ENCODE peak calls at places on chromosomes 16 and 17, in nine cellular contexts. One of them, this sample, is unnamed.

GRCh38 chr16:17334096-17334495 is 136.7 kb downstream of the XYLT1 start:
- DNase-seq in AG10803: peak
- DNase-seq in heart right ventricle: no peak
- DNase-seq in NCI-H69: no peak
- DNase-seq in SHP77: no peak
- DNase-seq in RWPE1: peak
- DNase-seq in cerebellar cortex: no peak
- DNase-seq in hippocampal formation: no peak
- DNase-seq in IMR-90: peak
- DNase-seq in this sample: no peak

GRCh38 chr16:73277066-73277465 is 229.1 kb upstream of the ZFHX3 start:
- DNase-seq in cerebellar cortex: no peak
- DNase-seq in heart right ventricle: no peak
- DNase-seq in IMR-90: no peak
- DNase-seq in RWPE1: no peak
- DNase-seq in SHP77: no peak
- DNase-seq in NCI-H69: no peak
- DNase-seq in hippocampal formation: no peak
- DNase-seq in AG10803: no peak
- DNase-seq in this sample: no peak

GRCh38 chr17:65103896-65104295 is 33.3 kb upstream of the RGS9 start:
- DNase-seq in SHP77: no peak
- DNase-seq in hippocampal formation: no peak
- DNase-seq in NCI-H69: peak
- DNase-seq in IMR-90: peak
- DNase-seq in heart right ventricle: no peak
- DNase-seq in cerebellar cortex: peak
- DNase-seq in RWPE1: no peak
- DNase-seq in AG10803: no peak
- DNase-seq in this sample: no peak

GRCh38 chr17:876272-876671 is 94.1 kb downstream of the MRM3 start:
- DNase-seq in RWPE1: no peak
- DNase-seq in hippocampal formation: no peak
- DNase-seq in NCI-H69: no peak
- DNase-seq in heart right ventricle: no peak
- DNase-seq in IMR-90: no peak
- DNase-seq in cerebellar cortex: no peak
- DNase-seq in AG10803: no peak
- DNase-seq in SHP77: no peak
- DNase-seq in this sample: no peak

GRCh38 chr17:61862105-61862574 is 1.2 kb downstream of the BRIP1 start:
- DNase-seq in hippocampal formation: no peak
- DNase-seq in cerebellar cortex: no peak
- DNase-seq in RWPE1: peak
- DNase-seq in AG10803: peak
- DNase-seq in IMR-90: peak
- DNase-seq in heart right ventricle: no peak
- DNase-seq in NCI-H69: peak
- DNase-seq in SHP77: no peak
- DNase-seq in this sample: no peak

GRCh38 chr16:50602531-50603205 is 54.5 kb downstream of the NKD1 start:
- DNase-seq in NCI-H69: no peak
- DNase-seq in heart right ventricle: no peak
- DNase-seq in SHP77: no peak
- DNase-seq in hippocampal formation: no peak
- DNase-seq in IMR-90: no peak
- DNase-seq in AG10803: no peak
- DNase-seq in RWPE1: peak
- DNase-seq in cerebellar cortex: peak
- DNase-seq in this sample: no peak

GRCh38 chr17:40903129-40903847 is 18.2 kb upstream of the KRT20 start:
- DNase-seq in IMR-90: peak
- DNase-seq in heart right ventricle: no peak
- DNase-seq in NCI-H69: peak
- DNase-seq in RWPE1: peak
- DNase-seq in SHP77: no peak
- DNase-seq in AG10803: peak
- DNase-seq in cerebellar cortex: no peak
- DNase-seq in hippocampal formation: no peak
- DNase-seq in this sample: no peak

GRCh38 chr17:28974451-28974850 is 23.1 kb upstream of the PHF12 start:
- DNase-seq in AG10803: no peak
- DNase-seq in NCI-H69: no peak
- DNase-seq in RWPE1: no peak
- DNase-seq in cerebellar cortex: peak
- DNase-seq in SHP77: no peak
- DNase-seq in hippocampal formation: no peak
- DNase-seq in IMR-90: no peak
- DNase-seq in heart right ventricle: peak
- DNase-seq in this sample: no peak

GRCh38 chr17:17833664-17834357 is 3.0 kb downstream of the SREBF1 start:
- DNase-seq in NCI-H69: no peak
- DNase-seq in SHP77: no peak
- DNase-seq in RWPE1: no peak
- DNase-seq in hippocampal formation: no peak
- DNase-seq in cerebellar cortex: no peak
- DNase-seq in IMR-90: no peak
- DNase-seq in heart right ventricle: no peak
- DNase-seq in AG10803: no peak
- DNase-seq in this sample: no peak

GRCh38 chr17:32191306-32191705 is 49.0 kb downstream of the RHOT1 start:
- DNase-seq in IMR-90: peak
- DNase-seq in cerebellar cortex: no peak
- DNase-seq in RWPE1: no peak
- DNase-seq in heart right ventricle: no peak
- DNase-seq in hippocampal formation: no peak
- DNase-seq in SHP77: no peak
- DNase-seq in NCI-H69: no peak
- DNase-seq in AG10803: peak
- DNase-seq in this sample: no peak

GRCh38 chr16:55207679-55208294 is 116.2 kb upstream of the IRX6 start:
- DNase-seq in RWPE1: no peak
- DNase-seq in NCI-H69: no peak
- DNase-seq in AG10803: no peak
- DNase-seq in IMR-90: no peak
- DNase-seq in hippocampal formation: no peak
- DNase-seq in SHP77: no peak
- DNase-seq in cerebellar cortex: peak
- DNase-seq in heart right ventricle: no peak
- DNase-seq in this sample: no peak

GRCh38 chr17:33240397-33240796 is 52.7 kb downstream of the ASIC2 start:
- DNase-seq in RWPE1: no peak
- DNase-seq in heart right ventricle: no peak
- DNase-seq in NCI-H69: no peak
- DNase-seq in hippocampal formation: no peak
- DNase-seq in cerebellar cortex: no peak
- DNase-seq in SHP77: no peak
- DNase-seq in AG10803: no peak
- DNase-seq in IMR-90: no peak
- DNase-seq in this sample: no peak

GRCh38 chr17:5770556-5771270 is 186.4 kb upstream of the NLRP1 start:
- DNase-seq in NCI-H69: peak
- DNase-seq in AG10803: no peak
- DNase-seq in RWPE1: no peak
- DNase-seq in cerebellar cortex: no peak
- DNase-seq in IMR-90: no peak
- DNase-seq in heart right ventricle: no peak
- DNase-seq in hippocampal formation: no peak
- DNase-seq in SHP77: no peak
- DNase-seq in this sample: peak

GRCh38 chr16:81885976-81886586 is 107.0 kb downstream of the PLCG2 start:
- DNase-seq in AG10803: peak
- DNase-seq in heart right ventricle: no peak
- DNase-seq in hippocampal formation: no peak
- DNase-seq in cerebellar cortex: peak
- DNase-seq in NCI-H69: peak
- DNase-seq in IMR-90: peak
- DNase-seq in SHP77: peak
- DNase-seq in RWPE1: peak
- DNase-seq in this sample: peak

GRCh38 chr17:54982399-54982798 is 13.8 kb downstream of the STXBP4 start:
- DNase-seq in AG10803: no peak
- DNase-seq in heart right ventricle: no peak
- DNase-seq in cerebellar cortex: no peak
- DNase-seq in SHP77: no peak
- DNase-seq in RWPE1: no peak
- DNase-seq in NCI-H69: no peak
- DNase-seq in hippocampal formation: no peak
- DNase-seq in IMR-90: peak
- DNase-seq in this sample: no peak

GRCh38 chr17:42744283-42744805 is 496 bp downstream of the EZH1 start:
- DNase-seq in IMR-90: peak
- DNase-seq in SHP77: peak
- DNase-seq in hippocampal formation: no peak
- DNase-seq in heart right ventricle: peak
- DNase-seq in cerebellar cortex: peak
- DNase-seq in AG10803: peak
- DNase-seq in NCI-H69: peak
- DNase-seq in RWPE1: peak
- DNase-seq in this sample: no peak

GRCh38 chr17:73827627-73828241 is 183.5 kb upstream of the SDK2 start:
- DNase-seq in SHP77: no peak
- DNase-seq in AG10803: no peak
- DNase-seq in cerebellar cortex: no peak
- DNase-seq in IMR-90: no peak
- DNase-seq in heart right ventricle: peak
- DNase-seq in NCI-H69: peak
- DNase-seq in hippocampal formation: no peak
- DNase-seq in RWPE1: no peak
- DNase-seq in this sample: no peak

GRCh38 chr17:33927732-33928133 is 327.4 kb upstream of the CCL2 start:
- DNase-seq in hippocampal formation: no peak
- DNase-seq in heart right ventricle: no peak
- DNase-seq in RWPE1: peak
- DNase-seq in NCI-H69: peak
- DNase-seq in AG10803: no peak
- DNase-seq in cerebellar cortex: peak
- DNase-seq in IMR-90: peak
- DNase-seq in SHP77: no peak
- DNase-seq in this sample: no peak

GRCh38 chr17:72661093-72661944 is 431.2 kb downstream of the SLC39A11 start:
- DNase-seq in heart right ventricle: no peak
- DNase-seq in SHP77: peak
- DNase-seq in NCI-H69: peak
- DNase-seq in RWPE1: peak
- DNase-seq in IMR-90: no peak
- DNase-seq in AG10803: no peak
- DNase-seq in cerebellar cortex: no peak
- DNase-seq in hippocampal formation: no peak
- DNase-seq in this sample: no peak

GRCh38 chr17:60231234-60231633 is 81.5 kb downstream of the CA4 start:
- DNase-seq in IMR-90: peak
- DNase-seq in SHP77: peak
- DNase-seq in cerebellar cortex: peak
- DNase-seq in RWPE1: peak
- DNase-seq in AG10803: peak
- DNase-seq in heart right ventricle: no peak
- DNase-seq in NCI-H69: peak
- DNase-seq in hippocampal formation: peak
- DNase-seq in this sample: no peak

GRCh38 chr16:65120811-65121721 is 797 bp downstream of the CDH11 start:
- DNase-seq in RWPE1: no peak
- DNase-seq in AG10803: no peak
- DNase-seq in heart right ventricle: peak
- DNase-seq in hippocampal formation: no peak
- DNase-seq in NCI-H69: peak
- DNase-seq in IMR-90: peak
- DNase-seq in cerebellar cortex: no peak
- DNase-seq in SHP77: no peak
- DNase-seq in this sample: peak

GRCh38 chr17:15914400-15915165 is 30.3 kb upstream of the ADORA2B start:
- DNase-seq in NCI-H69: no peak
- DNase-seq in hippocampal formation: no peak
- DNase-seq in IMR-90: peak
- DNase-seq in RWPE1: no peak
- DNase-seq in AG10803: peak
- DNase-seq in heart right ventricle: no peak
- DNase-seq in cerebellar cortex: no peak
- DNase-seq in SHP77: no peak
- DNase-seq in this sample: no peak

GRCh38 chr17:21301593-21302550 is 17.4 kb downstream of the MAP2K3 start:
- DNase-seq in AG10803: no peak
- DNase-seq in SHP77: peak
- DNase-seq in RWPE1: no peak
- DNase-seq in IMR-90: no peak
- DNase-seq in hippocampal formation: no peak
- DNase-seq in cerebellar cortex: no peak
- DNase-seq in NCI-H69: no peak
- DNase-seq in heart right ventricle: no peak
- DNase-seq in this sample: no peak

GRCh38 chr16:85518398-85519049 is 94.6 kb upstream of the GSE1 start:
- DNase-seq in SHP77: no peak
- DNase-seq in IMR-90: no peak
- DNase-seq in AG10803: no peak
- DNase-seq in NCI-H69: no peak
- DNase-seq in RWPE1: no peak
- DNase-seq in cerebellar cortex: no peak
- DNase-seq in heart right ventricle: no peak
- DNase-seq in hippocampal formation: no peak
- DNase-seq in this sample: no peak

GRCh38 chr17:51442112-51442865 is 181.9 kb downstream of the UTP18 start:
- DNase-seq in SHP77: no peak
- DNase-seq in NCI-H69: no peak
- DNase-seq in IMR-90: no peak
- DNase-seq in hippocampal formation: no peak
- DNase-seq in cerebellar cortex: no peak
- DNase-seq in AG10803: no peak
- DNase-seq in RWPE1: no peak
- DNase-seq in heart right ventricle: no peak
- DNase-seq in this sample: peak

GRCh38 chr17:79144090-79144610 is 69.5 kb downstream of the ENGASE start:
- DNase-seq in cerebellar cortex: no peak
- DNase-seq in AG10803: no peak
- DNase-seq in IMR-90: no peak
- DNase-seq in RWPE1: no peak
- DNase-seq in heart right ventricle: no peak
- DNase-seq in NCI-H69: no peak
- DNase-seq in SHP77: no peak
- DNase-seq in hippocampal formation: no peak
- DNase-seq in this sample: no peak

GRCh38 chr17:19717031-19717360 is 612 bp upstream of the SLC47A2 start:
- DNase-seq in cerebellar cortex: no peak
- DNase-seq in hippocampal formation: no peak
- DNase-seq in NCI-H69: no peak
- DNase-seq in IMR-90: no peak
- DNase-seq in AG10803: no peak
- DNase-seq in RWPE1: no peak
- DNase-seq in heart right ventricle: no peak
- DNase-seq in SHP77: no peak
- DNase-seq in this sample: no peak

GRCh38 chr17:61000911-61001310 is 323.3 kb downstream of the BCAS3 start:
- DNase-seq in hippocampal formation: no peak
- DNase-seq in NCI-H69: peak
- DNase-seq in SHP77: no peak
- DNase-seq in cerebellar cortex: no peak
- DNase-seq in heart right ventricle: no peak
- DNase-seq in RWPE1: peak
- DNase-seq in AG10803: peak
- DNase-seq in IMR-90: peak
- DNase-seq in this sample: no peak

GRCh38 chr17:39996162-39996561 is 15.6 kb downstream of the PSMD3 start:
- DNase-seq in IMR-90: no peak
- DNase-seq in cerebellar cortex: no peak
- DNase-seq in SHP77: no peak
- DNase-seq in hippocampal formation: no peak
- DNase-seq in NCI-H69: no peak
- DNase-seq in AG10803: no peak
- DNase-seq in heart right ventricle: no peak
- DNase-seq in RWPE1: no peak
- DNase-seq in this sample: no peak

GRCh38 chr17:43669971-43670644 is 8.4 kb upstream of the MEOX1 start:
- DNase-seq in RWPE1: no peak
- DNase-seq in AG10803: no peak
- DNase-seq in cerebellar cortex: no peak
- DNase-seq in SHP77: no peak
- DNase-seq in heart right ventricle: no peak
- DNase-seq in NCI-H69: peak
- DNase-seq in IMR-90: peak
- DNase-seq in hippocampal formation: no peak
- DNase-seq in this sample: no peak

GRCh38 chr17:42010898-42011516 is 6.2 kb downstream of the DNAJC7 start:
- DNase-seq in NCI-H69: no peak
- DNase-seq in SHP77: no peak
- DNase-seq in hippocampal formation: no peak
- DNase-seq in AG10803: no peak
- DNase-seq in RWPE1: peak
- DNase-seq in cerebellar cortex: no peak
- DNase-seq in heart right ventricle: no peak
- DNase-seq in IMR-90: peak
- DNase-seq in this sample: no peak